ENCODE peak calls at places on chromosomes 7 and 10, in four cellular contexts. One of them, this sample, is unnamed.

GRCh38 chr7:24700446-24701044 is 56.7 kb downstream of the GSDME start:
- DNase-seq in transverse colon: no peak
- DNase-seq in upper lobe of left lung: no peak
- DNase-seq in Panc1: no peak
- DNase-seq in this sample: peak

GRCh38 chr10:63799511-63799910 is 278.3 kb downstream of the REEP3 start:
- DNase-seq in transverse colon: no peak
- DNase-seq in upper lobe of left lung: no peak
- DNase-seq in Panc1: no peak
- DNase-seq in this sample: no peak

GRCh38 chr10:110074986-110075664 is 67.3 kb downstream of the ADD3 start:
- DNase-seq in transverse colon: no peak
- DNase-seq in upper lobe of left lung: no peak
- DNase-seq in Panc1: no peak
- DNase-seq in this sample: no peak

GRCh38 chr10:21497177-21497807 is 28.2 kb downstream of the SKIDA1 start:
- DNase-seq in transverse colon: peak
- DNase-seq in upper lobe of left lung: peak
- DNase-seq in Panc1: no peak
- DNase-seq in this sample: peak

GRCh38 chr7:1460757-1461639 is 1.7 kb upstream of the MICALL2 start:
- DNase-seq in transverse colon: peak
- DNase-seq in upper lobe of left lung: peak
- DNase-seq in Panc1: no peak
- DNase-seq in this sample: peak

GRCh38 chr7:44382459-44383300 is 57.3 kb upstream of the CAMK2B start:
- DNase-seq in transverse colon: no peak
- DNase-seq in upper lobe of left lung: no peak
- DNase-seq in Panc1: no peak
- DNase-seq in this sample: peak

GRCh38 chr10:7085913-7086589 is 324.8 kb downstream of the SFMBT2 start:
- DNase-seq in transverse colon: no peak
- DNase-seq in upper lobe of left lung: no peak
- DNase-seq in Panc1: no peak
- DNase-seq in this sample: no peak

GRCh38 chr7:106369349-106369748 is 84.6 kb upstream of the NAMPT start:
- DNase-seq in transverse colon: no peak
- DNase-seq in upper lobe of left lung: no peak
- DNase-seq in Panc1: no peak
- DNase-seq in this sample: no peak

GRCh38 chr10:79445217-79445707 is at the start of gene ZCCHC24:
- DNase-seq in transverse colon: peak
- DNase-seq in upper lobe of left lung: peak
- DNase-seq in Panc1: no peak
- DNase-seq in this sample: peak

GRCh38 chr10:86645111-86645445 is 9.3 kb upstream of the OPN4 start:
- DNase-seq in transverse colon: no peak
- DNase-seq in upper lobe of left lung: no peak
- DNase-seq in Panc1: no peak
- DNase-seq in this sample: no peak

GRCh38 chr10:110706690-110707098 is 62.6 kb downstream of the RBM20 start:
- DNase-seq in transverse colon: no peak
- DNase-seq in upper lobe of left lung: no peak
- DNase-seq in Panc1: no peak
- DNase-seq in this sample: no peak

GRCh38 chr7:8271960-8272359 is 10.0 kb upstream of the ICA1 start:
- DNase-seq in transverse colon: no peak
- DNase-seq in upper lobe of left lung: no peak
- DNase-seq in Panc1: no peak
- DNase-seq in this sample: no peak

GRCh38 chr7:153414288-153414629 is 637.9 kb upstream of the DPP6 start:
- DNase-seq in transverse colon: no peak
- DNase-seq in upper lobe of left lung: no peak
- DNase-seq in Panc1: no peak
- DNase-seq in this sample: no peak

GRCh38 chr10:34386911-34387310 is 428.2 kb downstream of the PARD3 start:
- DNase-seq in transverse colon: no peak
- DNase-seq in upper lobe of left lung: no peak
- DNase-seq in Panc1: no peak
- DNase-seq in this sample: no peak

GRCh38 chr7:130695840-130696239 is 9.5 kb upstream of the TSGA13 start:
- DNase-seq in transverse colon: no peak
- DNase-seq in upper lobe of left lung: no peak
- DNase-seq in Panc1: peak
- DNase-seq in this sample: no peak

GRCh38 chr10:43409385-43410109 is 561 bp upstream of the HNRNPF start:
- DNase-seq in transverse colon: peak
- DNase-seq in upper lobe of left lung: peak
- DNase-seq in Panc1: no peak
- DNase-seq in this sample: peak

GRCh38 chr10:71974489-71975011 is 10.4 kb downstream of the CHST3 start:
- DNase-seq in transverse colon: no peak
- DNase-seq in upper lobe of left lung: no peak
- DNase-seq in Panc1: peak
- DNase-seq in this sample: peak

GRCh38 chr10:110206988-110207804 is at the start of gene MXI1:
- DNase-seq in transverse colon: peak
- DNase-seq in upper lobe of left lung: peak
- DNase-seq in Panc1: no peak
- DNase-seq in this sample: peak

GRCh38 chr10:101043356-101043707 is 12.3 kb downstream of the SFXN3 start:
- DNase-seq in transverse colon: no peak
- DNase-seq in upper lobe of left lung: no peak
- DNase-seq in Panc1: no peak
- DNase-seq in this sample: no peak

GRCh38 chr7:129118976-129119375 is 25.5 kb upstream of the TSPAN33 start:
- DNase-seq in transverse colon: no peak
- DNase-seq in upper lobe of left lung: no peak
- DNase-seq in Panc1: no peak
- DNase-seq in this sample: no peak

GRCh38 chr7:27774717-27775328 is 34.9 kb downstream of the TAX1BP1 start:
- DNase-seq in transverse colon: no peak
- DNase-seq in upper lobe of left lung: no peak
- DNase-seq in Panc1: peak
- DNase-seq in this sample: no peak

GRCh38 chr7:141381794-141382453 is 169.3 kb upstream of the AGK start:
- DNase-seq in transverse colon: no peak
- DNase-seq in upper lobe of left lung: no peak
- DNase-seq in Panc1: no peak
- DNase-seq in this sample: no peak

GRCh38 chr7:143265017-143265693 is 1.9 kb downstream of the GSTK1 start:
- DNase-seq in transverse colon: no peak
- DNase-seq in upper lobe of left lung: no peak
- DNase-seq in Panc1: no peak
- DNase-seq in this sample: peak

GRCh38 chr7:142797799-142798377 is 27.1 kb downstream of the PRSS2 start:
- DNase-seq in transverse colon: no peak
- DNase-seq in upper lobe of left lung: no peak
- DNase-seq in Panc1: no peak
- DNase-seq in this sample: no peak

GRCh38 chr7:69732203-69732602 is 133.9 kb downstream of the AUTS2 start:
- DNase-seq in transverse colon: peak
- DNase-seq in upper lobe of left lung: peak
- DNase-seq in Panc1: no peak
- DNase-seq in this sample: no peak

GRCh38 chr10:70584941-70585544 is 17.5 kb downstream of the PRF1 start:
- DNase-seq in transverse colon: no peak
- DNase-seq in upper lobe of left lung: peak
- DNase-seq in Panc1: no peak
- DNase-seq in this sample: no peak

GRCh38 chr7:145156834-145157233 is 321.0 kb upstream of the TPK1 start:
- DNase-seq in transverse colon: no peak
- DNase-seq in upper lobe of left lung: no peak
- DNase-seq in Panc1: no peak
- DNase-seq in this sample: no peak

GRCh38 chr10:35386594-35387174 is 50.4 kb downstream of the CCNY start:
- DNase-seq in transverse colon: no peak
- DNase-seq in upper lobe of left lung: no peak
- DNase-seq in Panc1: no peak
- DNase-seq in this sample: no peak

GRCh38 chr10:71666607-71667373 is 52.8 kb downstream of the C10orf105 start:
- DNase-seq in transverse colon: no peak
- DNase-seq in upper lobe of left lung: no peak
- DNase-seq in Panc1: no peak
- DNase-seq in this sample: peak

GRCh38 chr7:142927085-142927745 is 6.3 kb downstream of the TRPV5 start:
- DNase-seq in transverse colon: no peak
- DNase-seq in upper lobe of left lung: no peak
- DNase-seq in Panc1: no peak
- DNase-seq in this sample: no peak

GRCh38 chr7:56009695-56010094 is 41.5 kb downstream of the PSPH start:
- DNase-seq in transverse colon: peak
- DNase-seq in upper lobe of left lung: no peak
- DNase-seq in Panc1: no peak
- DNase-seq in this sample: no peak

GRCh38 chr7:89914673-89915072 is 239.6 kb upstream of the STEAP1 start:
- DNase-seq in transverse colon: no peak
- DNase-seq in upper lobe of left lung: no peak
- DNase-seq in Panc1: no peak
- DNase-seq in this sample: no peak

GRCh38 chr7:25726180-25726579 is 425.8 kb upstream of the NFE2L3 start:
- DNase-seq in transverse colon: no peak
- DNase-seq in upper lobe of left lung: no peak
- DNase-seq in Panc1: no peak
- DNase-seq in this sample: no peak

GRCh38 chr7:134552105-134552504 is 3.2 kb downstream of the AKR1B15 start:
- DNase-seq in transverse colon: peak
- DNase-seq in upper lobe of left lung: no peak
- DNase-seq in Panc1: no peak
- DNase-seq in this sample: no peak
- TF ChIP-seq CTCF in transverse colon: no peak
- TF ChIP-seq CTCF in upper lobe of left lung: no peak
- TF ChIP-seq CTCF in Panc1: peak
- TF ChIP-seq CTCF in this sample: no peak

GRCh38 chr7:71454981-71455380 is 323.0 kb downstream of the GALNT17 start:
- DNase-seq in transverse colon: no peak
- DNase-seq in upper lobe of left lung: no peak
- DNase-seq in Panc1: no peak
- DNase-seq in this sample: no peak

GRCh38 chr7:71453630-71454029 is 321.7 kb downstream of the GALNT17 start:
- DNase-seq in transverse colon: no peak
- DNase-seq in upper lobe of left lung: no peak
- DNase-seq in Panc1: no peak
- DNase-seq in this sample: no peak

GRCh38 chr7:71459137-71459536 is 327.2 kb downstream of the GALNT17 start:
- DNase-seq in transverse colon: no peak
- DNase-seq in upper lobe of left lung: no peak
- DNase-seq in Panc1: no peak
- DNase-seq in this sample: no peak

GRCh38 chr7:71457021-71457420 is 325.1 kb downstream of the GALNT17 start:
- DNase-seq in transverse colon: no peak
- DNase-seq in upper lobe of left lung: no peak
- DNase-seq in Panc1: no peak
- DNase-seq in this sample: no peak

DNA sequence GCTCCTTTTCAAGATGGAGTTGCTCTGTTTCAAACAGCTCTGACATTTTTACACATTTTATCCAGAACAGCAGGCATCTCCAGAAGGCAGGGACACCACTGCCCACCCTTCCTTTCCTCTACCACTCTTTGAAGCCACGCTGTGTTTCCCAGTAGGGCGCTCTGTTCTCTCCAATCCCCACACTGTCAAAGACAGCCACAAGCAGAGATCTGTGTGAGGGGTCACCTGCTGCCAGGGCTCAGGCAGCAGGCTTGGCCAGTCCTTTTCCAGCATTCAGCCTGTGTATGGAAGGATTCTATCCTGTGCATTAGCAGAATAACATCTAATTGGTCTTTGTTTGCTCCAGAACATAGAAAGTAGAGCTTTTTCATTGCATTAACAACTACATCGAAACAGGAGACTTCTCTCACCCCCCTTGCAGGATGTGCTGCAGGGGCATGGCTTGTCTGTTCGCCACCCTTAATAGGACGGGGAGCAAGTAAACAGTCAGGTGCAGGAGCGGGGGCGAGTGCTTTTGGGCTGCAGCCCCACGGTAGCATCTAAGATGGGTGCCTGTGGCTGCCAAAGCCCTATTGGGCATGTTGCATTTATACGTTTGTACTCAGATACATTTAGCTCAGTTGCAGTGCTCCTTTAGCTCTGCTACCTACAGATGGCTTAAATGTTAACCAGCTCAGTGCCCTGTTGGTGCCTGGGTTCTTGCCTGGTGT is 326.1 kb downstream of the GALNT17 start:
- DNase-seq in transverse colon: no peak
- DNase-seq in upper lobe of left lung: no peak
- DNase-seq in Panc1: no peak
- DNase-seq in this sample: no peak
- TF ChIP-seq POLR2AphosphoS5 in transverse colon: no peak
- TF ChIP-seq POLR2AphosphoS5 in upper lobe of left lung: no peak
- TF ChIP-seq POLR2AphosphoS5 in Panc1: no peak
- TF ChIP-seq POLR2AphosphoS5 in this sample: no peak

GRCh38 chr10:125134916-125135770 is 25.2 kb downstream of the CTBP2 start:
- DNase-seq in transverse colon: no peak
- DNase-seq in upper lobe of left lung: no peak
- DNase-seq in Panc1: no peak
- DNase-seq in this sample: peak
- TF ChIP-seq CTCF in transverse colon: no peak
- TF ChIP-seq CTCF in upper lobe of left lung: no peak
- TF ChIP-seq CTCF in Panc1: no peak
- TF ChIP-seq CTCF in this sample: no peak

GRCh38 chr10:96387601-96388000 is 28.8 kb upstream of the OPALIN start:
- DNase-seq in transverse colon: no peak
- DNase-seq in upper lobe of left lung: no peak
- DNase-seq in Panc1: no peak
- DNase-seq in this sample: no peak

GRCh38 chr10:96389785-96390184 is 31.0 kb upstream of the OPALIN start:
- DNase-seq in transverse colon: no peak
- DNase-seq in upper lobe of left lung: no peak
- DNase-seq in Panc1: no peak
- DNase-seq in this sample: no peak

GRCh38 chr10:96395931-96396877 is 37.4 kb upstream of the OPALIN start:
- DNase-seq in transverse colon: peak
- DNase-seq in upper lobe of left lung: peak
- DNase-seq in Panc1: peak
- DNase-seq in this sample: peak

GRCh38 chr10:96387151-96387550 is 28.3 kb upstream of the OPALIN start:
- DNase-seq in transverse colon: no peak
- DNase-seq in upper lobe of left lung: no peak
- DNase-seq in Panc1: no peak
- DNase-seq in this sample: no peak

GRCh38 chr10:96390460-96390864 is 31.7 kb upstream of the OPALIN start:
- DNase-seq in transverse colon: peak
- DNase-seq in upper lobe of left lung: no peak
- DNase-seq in Panc1: no peak
- DNase-seq in this sample: no peak
- TF ChIP-seq POLR2AphosphoS5 in transverse colon: peak
- TF ChIP-seq POLR2AphosphoS5 in upper lobe of left lung: no peak
- TF ChIP-seq POLR2AphosphoS5 in Panc1: no peak
- TF ChIP-seq POLR2AphosphoS5 in this sample: no peak

DNA sequence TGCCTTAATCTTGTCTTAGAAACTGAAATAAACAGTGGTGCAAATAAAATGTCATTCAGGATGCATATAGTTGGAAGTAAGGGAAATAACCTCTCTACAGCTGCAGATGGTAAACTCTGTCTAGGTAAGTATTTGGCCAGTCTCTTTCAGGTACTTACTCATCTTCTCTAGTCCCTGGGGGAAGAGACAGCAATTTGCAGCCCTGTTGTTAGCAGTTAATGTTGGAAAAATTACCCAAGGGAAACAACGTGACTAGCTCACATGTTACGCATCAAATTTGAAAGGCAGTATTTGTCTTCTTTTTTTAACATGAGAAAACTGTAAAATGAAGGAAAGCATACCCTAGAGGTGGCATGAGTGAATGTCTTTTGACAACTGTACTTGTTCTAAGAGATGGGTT is 3.2 kb upstream of the HUS1 start:
- DNase-seq in transverse colon: no peak
- DNase-seq in upper lobe of left lung: no peak
- DNase-seq in Panc1: no peak
- DNase-seq in this sample: no peak
- TF ChIP-seq CTCF in transverse colon: no peak
- TF ChIP-seq CTCF in upper lobe of left lung: no peak
- TF ChIP-seq CTCF in Panc1: no peak
- TF ChIP-seq CTCF in this sample: no peak

This sample was measured in spleen.